ENCODE peak calls at places on chromosomes 2 and 18, in four cellular contexts. One of them, this sample, is unnamed. For H3K4me1, the result is how much of the 10 kb centered on the place peaks cover.

GRCh38 chr2:112623913-112624777 is 21.6 kb upstream of the SLC20A1 start:
- DNase-seq in A549: peak
- DNase-seq in IMR-90: peak
- DNase-seq in adrenal gland: no peak
- DNase-seq in this sample: peak

GRCh38 chr18:3051718-3052410 is 38.9 kb upstream of the LPIN2 start:
- DNase-seq in IMR-90: no peak
- DNase-seq in A549: peak
- DNase-seq in adrenal gland: no peak
- DNase-seq in this sample: no peak

GRCh38 chr2:100309973-100310719 is 12.2 kb downstream of the LONRF2 start:
- DNase-seq in A549: no peak
- DNase-seq in IMR-90: no peak
- DNase-seq in adrenal gland: peak
- DNase-seq in this sample: no peak

GRCh38 chr2:236238756-236239155 is 25.4 kb downstream of the ASB18 start:
- DNase-seq in A549: no peak
- DNase-seq in adrenal gland: no peak
- DNase-seq in IMR-90: no peak
- DNase-seq in this sample: no peak

GRCh38 chr2:213161759-213162514 is 10.5 kb upstream of the IKZF2 start:
- DNase-seq in A549: no peak
- DNase-seq in IMR-90: peak
- DNase-seq in adrenal gland: no peak
- DNase-seq in this sample: no peak

GRCh38 chr2:217673555-217674088 is 329.2 kb downstream of the TNS1 start:
- DNase-seq in A549: no peak
- DNase-seq in adrenal gland: no peak
- DNase-seq in IMR-90: no peak
- DNase-seq in this sample: no peak

GRCh38 chr2:233428008-233428407 is 73.7 kb downstream of the DGKD start:
- DNase-seq in IMR-90: no peak
- DNase-seq in A549: no peak
- DNase-seq in adrenal gland: no peak
- DNase-seq in this sample: no peak

GRCh38 chr2:25309402-25309801 is 32.3 kb downstream of the DNMT3A start:
- DNase-seq in adrenal gland: no peak
- DNase-seq in IMR-90: peak
- DNase-seq in A549: peak
- DNase-seq in this sample: no peak

GRCh38 chr2:53475766-53476165 is 291.8 kb upstream of the CHAC2 start:
- DNase-seq in adrenal gland: no peak
- DNase-seq in IMR-90: no peak
- DNase-seq in A549: no peak
- DNase-seq in this sample: peak

GRCh38 chr2:176814740-176815367 is 397.7 kb upstream of the HNRNPA3 start:
- DNase-seq in A549: peak
- DNase-seq in IMR-90: peak
- DNase-seq in adrenal gland: no peak
- DNase-seq in this sample: peak

DNA sequence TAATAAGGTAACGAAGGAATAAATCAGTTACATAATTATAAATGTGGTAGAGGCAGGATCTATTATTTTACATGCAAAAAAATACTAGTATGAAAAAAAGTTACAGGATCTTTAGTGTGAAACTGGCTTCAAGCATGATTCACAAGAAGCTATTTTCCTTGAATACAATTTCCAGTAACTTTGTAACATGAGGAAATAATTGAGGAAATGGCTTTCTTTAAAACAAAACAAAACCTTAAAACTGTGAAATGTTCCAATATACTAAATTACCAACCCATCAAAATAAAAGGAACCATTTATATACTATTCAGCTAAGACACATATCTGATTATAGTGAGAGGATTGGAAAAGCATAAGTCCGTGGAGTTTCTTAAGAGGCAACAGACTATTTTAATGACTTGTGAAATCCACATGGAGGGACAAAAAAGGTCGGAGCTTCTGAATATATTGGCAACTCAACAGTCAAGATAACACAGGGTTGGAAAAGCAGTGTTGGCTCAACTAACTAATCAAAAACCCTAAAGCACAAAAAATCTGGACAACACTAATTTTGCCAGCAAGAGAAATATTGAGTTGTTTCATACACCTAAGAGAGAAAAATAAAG is 10.6 kb downstream of the IRS1 start:
- DNase-seq in A549: no peak
- DNase-seq in IMR-90: peak
- DNase-seq in adrenal gland: no peak
- DNase-seq in this sample: no peak
- H3K4me1 ChIP-seq in A549: under half
- H3K4me1 ChIP-seq in IMR-90: under half
- H3K4me1 ChIP-seq in adrenal gland: half or more
- H3K4me1 ChIP-seq in this sample: under half

GRCh38 chr2:157127249-157128012 is 130.1 kb upstream of the GALNT5 start:
- DNase-seq in A549: no peak
- DNase-seq in IMR-90: no peak
- DNase-seq in adrenal gland: no peak
- DNase-seq in this sample: no peak

GRCh38 chr2:157124731-157125130 is 132.8 kb upstream of the GALNT5 start:
- DNase-seq in A549: no peak
- DNase-seq in adrenal gland: no peak
- DNase-seq in IMR-90: no peak
- DNase-seq in this sample: no peak

DNA sequence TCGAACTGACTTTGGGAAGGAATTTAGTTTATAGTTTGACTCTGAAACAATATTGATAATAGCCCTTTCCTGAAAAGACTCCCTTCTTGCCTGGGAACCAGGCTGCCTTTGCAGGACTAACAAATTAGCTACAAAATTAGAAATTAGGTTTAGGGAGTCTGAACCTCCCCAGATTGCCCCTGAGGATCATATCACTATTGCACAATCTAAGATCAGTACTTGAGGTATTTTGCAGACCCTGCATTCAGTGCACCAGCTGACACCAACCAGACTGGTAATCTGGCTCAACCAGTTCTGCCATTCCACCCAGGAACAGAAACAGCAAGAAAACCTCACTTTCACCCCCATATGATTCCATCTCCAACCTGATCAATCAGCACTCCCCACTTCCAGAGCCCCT is 131.8 kb upstream of the GALNT5 start:
- DNase-seq in adrenal gland: no peak
- DNase-seq in A549: no peak
- DNase-seq in IMR-90: no peak
- DNase-seq in this sample: no peak
- TF ChIP-seq CTCF in adrenal gland: no peak
- TF ChIP-seq CTCF in A549: no peak
- TF ChIP-seq CTCF in IMR-90: no peak
- TF ChIP-seq CTCF in this sample: no peak

DNA sequence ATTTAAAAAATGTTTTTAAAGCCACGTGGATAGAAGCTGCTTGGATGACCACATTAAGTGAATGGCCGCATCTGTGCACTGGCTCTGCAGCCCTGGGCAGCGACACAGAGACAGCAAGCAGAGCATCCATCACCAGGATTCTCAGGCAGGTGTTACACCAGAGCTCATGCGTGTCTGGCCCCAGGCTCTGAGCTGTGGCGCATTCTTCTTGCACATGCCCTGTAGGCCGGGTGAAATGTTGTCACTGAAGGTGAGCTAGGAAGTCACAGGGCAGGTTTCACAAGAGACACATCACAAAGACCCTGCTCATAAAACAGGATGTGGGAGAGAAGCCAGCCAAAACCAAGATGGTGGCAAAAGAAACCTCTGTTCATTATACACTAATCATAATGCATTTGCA is 8.4 kb upstream of the PXDN start:
- DNase-seq in A549: no peak
- DNase-seq in IMR-90: no peak
- DNase-seq in adrenal gland: no peak
- DNase-seq in this sample: no peak
- H3K4me1 ChIP-seq in A549: under half
- H3K4me1 ChIP-seq in IMR-90: under half
- H3K4me1 ChIP-seq in adrenal gland: under half
- H3K4me1 ChIP-seq in this sample: under half

DNA sequence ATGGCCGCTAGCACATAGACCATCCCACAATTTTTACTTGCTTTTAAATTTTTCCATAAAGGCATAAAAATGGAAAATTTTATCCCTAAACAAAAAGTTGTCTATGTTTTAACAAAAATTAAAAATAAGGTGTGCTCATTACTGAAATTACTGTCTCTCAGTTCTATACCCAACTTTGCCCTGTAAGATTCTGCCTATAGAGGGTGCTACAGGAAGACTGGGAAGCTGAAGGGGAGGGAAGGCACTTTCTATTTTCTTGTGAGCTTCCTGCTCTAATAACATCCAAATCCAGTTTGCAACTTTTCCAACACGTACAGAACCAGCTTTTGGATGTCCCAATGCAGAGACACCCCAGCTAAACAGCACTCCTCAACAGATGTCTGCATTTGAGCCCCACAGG is 666.9 kb downstream of the PLCL1 start:
- DNase-seq in A549: no peak
- DNase-seq in IMR-90: no peak
- DNase-seq in adrenal gland: no peak
- DNase-seq in this sample: no peak
- TF ChIP-seq CTCF in A549: no peak
- TF ChIP-seq CTCF in IMR-90: no peak
- TF ChIP-seq CTCF in adrenal gland: no peak
- TF ChIP-seq CTCF in this sample: peak